ENCODE peak calls at places on chromosomes 6 and 20, in eight cellular contexts. One of them, this sample, is unnamed.

GRCh38 chr6:156916108-156916801 is 139.1 kb downstream of the ARID1B start:
- DNase-seq in HCT116: no peak
- DNase-seq in K562: no peak
- DNase-seq in A549: no peak
- DNase-seq in Panc1: no peak
- DNase-seq in GM23338: no peak
- DNase-seq in HepG2: no peak
- DNase-seq in GM12878: no peak
- DNase-seq in this sample: no peak

GRCh38 chr6:130996635-130997034 is 66.4 kb downstream of the EPB41L2 start:
- DNase-seq in HCT116: no peak
- DNase-seq in K562: no peak
- DNase-seq in A549: no peak
- DNase-seq in Panc1: no peak
- DNase-seq in GM23338: no peak
- DNase-seq in HepG2: no peak
- DNase-seq in GM12878: no peak
- DNase-seq in this sample: no peak

GRCh38 chr6:89977808-89978748 is 83.8 kb downstream of the GJA10 start:
- DNase-seq in HCT116: no peak
- DNase-seq in K562: no peak
- DNase-seq in A549: no peak
- DNase-seq in Panc1: no peak
- DNase-seq in GM23338: no peak
- DNase-seq in HepG2: no peak
- DNase-seq in GM12878: no peak
- DNase-seq in this sample: no peak

GRCh38 chr6:164107297-164107995 is 692.9 kb downstream of the QKI start:
- DNase-seq in HCT116: no peak
- DNase-seq in K562: no peak
- DNase-seq in A549: no peak
- DNase-seq in Panc1: no peak
- DNase-seq in GM23338: no peak
- DNase-seq in HepG2: no peak
- DNase-seq in GM12878: no peak
- DNase-seq in this sample: no peak

GRCh38 chr6:167779123-167779992 is 47.4 kb upstream of the AFDN start:
- DNase-seq in HCT116: no peak
- DNase-seq in K562: no peak
- DNase-seq in A549: no peak
- DNase-seq in Panc1: no peak
- DNase-seq in GM23338: no peak
- DNase-seq in HepG2: no peak
- DNase-seq in GM12878: no peak
- DNase-seq in this sample: no peak

GRCh38 chr6:3026811-3027626 is 27.3 kb downstream of the NQO2 start:
- DNase-seq in HCT116: no peak
- DNase-seq in K562: peak; percentile 80
- DNase-seq in A549: no peak
- DNase-seq in Panc1: no peak
- DNase-seq in GM23338: no peak
- DNase-seq in HepG2: no peak
- DNase-seq in GM12878: peak; percentile 63
- DNase-seq in this sample: no peak

GRCh38 chr20:35698298-35699126 is 640 bp downstream of the NFS1 start:
- DNase-seq in HCT116: no peak
- DNase-seq in K562: peak; percentile 53
- DNase-seq in A549: no peak
- DNase-seq in Panc1: no peak
- DNase-seq in GM23338: peak; percentile 44
- DNase-seq in HepG2: no peak
- DNase-seq in GM12878: no peak
- DNase-seq in this sample: peak; percentile 17

GRCh38 chr6:37827603-37828265 is 8.2 kb downstream of the ZFAND3 start:
- DNase-seq in HCT116: no peak
- DNase-seq in K562: no peak
- DNase-seq in A549: no peak
- DNase-seq in Panc1: no peak
- DNase-seq in GM23338: no peak
- DNase-seq in HepG2: no peak
- DNase-seq in GM12878: no peak
- DNase-seq in this sample: no peak

GRCh38 chr6:32666420-32667300 is at the start of gene HLA-DQB1:
- DNase-seq in HCT116: peak; percentile 75
- DNase-seq in K562: no peak
- DNase-seq in A549: peak; percentile 11
- DNase-seq in Panc1: no peak
- DNase-seq in GM23338: peak; percentile 80
- DNase-seq in HepG2: peak; percentile 22
- DNase-seq in GM12878: peak; percentile 77
- DNase-seq in this sample: no peak

GRCh38 chr6:7730852-7731251 is 5.0 kb downstream of the BMP6 start:
- DNase-seq in HCT116: no peak
- DNase-seq in K562: no peak
- DNase-seq in A549: peak; percentile 65
- DNase-seq in Panc1: peak; percentile 97
- DNase-seq in GM23338: no peak
- DNase-seq in HepG2: peak; percentile 39
- DNase-seq in GM12878: no peak
- DNase-seq in this sample: no peak

GRCh38 chr20:46872315-46873211 is 22.1 kb upstream of the EYA2 start:
- DNase-seq in HCT116: peak; percentile 13
- DNase-seq in K562: peak; percentile 29
- DNase-seq in A549: peak; percentile 16
- DNase-seq in Panc1: no peak
- DNase-seq in GM23338: peak; percentile 45
- DNase-seq in HepG2: no peak
- DNase-seq in GM12878: no peak
- DNase-seq in this sample: no peak

GRCh38 chr6:45206793-45207492 is 121.2 kb upstream of the RUNX2 start:
- DNase-seq in HCT116: no peak
- DNase-seq in K562: no peak
- DNase-seq in A549: no peak
- DNase-seq in Panc1: no peak
- DNase-seq in GM23338: no peak
- DNase-seq in HepG2: peak; percentile 21
- DNase-seq in GM12878: no peak
- DNase-seq in this sample: no peak

GRCh38 chr6:133001040-133001570 is 186.7 kb downstream of the RPS12 start:
- DNase-seq in HCT116: no peak
- DNase-seq in K562: no peak
- DNase-seq in A549: no peak
- DNase-seq in Panc1: no peak
- DNase-seq in GM23338: no peak
- DNase-seq in HepG2: no peak
- DNase-seq in GM12878: no peak
- DNase-seq in this sample: no peak

GRCh38 chr6:130411481-130411880 is 45.7 kb downstream of the TMEM200A start:
- DNase-seq in HCT116: no peak
- DNase-seq in K562: no peak
- DNase-seq in A549: no peak
- DNase-seq in Panc1: no peak
- DNase-seq in GM23338: no peak
- DNase-seq in HepG2: no peak
- DNase-seq in GM12878: no peak
- DNase-seq in this sample: no peak

GRCh38 chr6:130787726-130788500 is 39.3 kb upstream of the SMLR1 start:
- DNase-seq in HCT116: no peak
- DNase-seq in K562: no peak
- DNase-seq in A549: no peak
- DNase-seq in Panc1: no peak
- DNase-seq in GM23338: no peak
- DNase-seq in HepG2: peak; percentile 15
- DNase-seq in GM12878: peak; percentile 17
- DNase-seq in this sample: no peak

GRCh38 chr6:18845891-18846290 is 458.7 kb downstream of the RNF144B start:
- DNase-seq in HCT116: no peak
- DNase-seq in K562: no peak
- DNase-seq in A549: no peak
- DNase-seq in Panc1: no peak
- DNase-seq in GM23338: no peak
- DNase-seq in HepG2: no peak
- DNase-seq in GM12878: no peak
- DNase-seq in this sample: no peak

GRCh38 chr6:25537349-25538018 is 114.5 kb upstream of the SCGN start:
- DNase-seq in HCT116: no peak
- DNase-seq in K562: no peak
- DNase-seq in A549: no peak
- DNase-seq in Panc1: no peak
- DNase-seq in GM23338: no peak
- DNase-seq in HepG2: no peak
- DNase-seq in GM12878: no peak
- DNase-seq in this sample: no peak

GRCh38 chr6:38080349-38080748 is 260.8 kb downstream of the ZFAND3 start:
- DNase-seq in HCT116: no peak
- DNase-seq in K562: no peak
- DNase-seq in A549: no peak
- DNase-seq in Panc1: no peak
- DNase-seq in GM23338: no peak
- DNase-seq in HepG2: no peak
- DNase-seq in GM12878: no peak
- DNase-seq in this sample: no peak

DNA sequence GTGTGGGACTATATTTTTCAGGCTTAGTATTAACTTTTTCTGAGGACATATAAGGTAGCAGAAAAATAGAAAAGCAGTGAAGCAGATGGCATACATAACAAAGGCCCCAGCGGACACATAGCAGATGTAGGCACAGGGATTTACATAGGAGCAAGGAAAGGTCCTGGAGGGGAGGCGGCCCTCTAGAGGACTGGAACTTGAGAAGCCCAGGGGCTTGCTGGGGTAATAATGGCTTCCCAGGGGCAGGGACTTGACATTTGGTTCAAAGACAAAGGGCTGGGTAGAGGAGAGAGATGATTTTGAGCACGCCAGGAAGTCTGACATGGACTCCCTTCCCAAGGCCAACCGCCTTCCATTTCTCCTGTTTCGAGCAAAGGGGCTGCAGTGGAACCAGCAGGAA is 31.7 kb upstream of the OSTM1 start:
- DNase-seq in HCT116: no peak
- DNase-seq in K562: no peak
- DNase-seq in A549: no peak
- DNase-seq in Panc1: no peak
- DNase-seq in GM23338: peak; percentile 79
- DNase-seq in HepG2: no peak
- DNase-seq in GM12878: no peak
- DNase-seq in this sample: no peak
- TF ChIP-seq REST in HCT116: no peak
- TF ChIP-seq REST in K562: no peak
- TF ChIP-seq REST in A549: no peak
- TF ChIP-seq REST in Panc1: no peak
- TF ChIP-seq REST in GM23338: no peak
- TF ChIP-seq REST in HepG2: no peak
- TF ChIP-seq REST in GM12878: no peak
- TF ChIP-seq REST in this sample: no peak

GRCh38 chr6:42451146-42451594 is 556 bp downstream of the TRERF1 start:
- DNase-seq in HCT116: no peak
- DNase-seq in K562: no peak
- DNase-seq in A549: no peak
- DNase-seq in Panc1: peak; percentile 69
- DNase-seq in GM23338: no peak
- DNase-seq in HepG2: no peak
- DNase-seq in GM12878: no peak
- DNase-seq in this sample: no peak
- TF ChIP-seq REST in HCT116: no peak
- TF ChIP-seq REST in K562: no peak
- TF ChIP-seq REST in A549: no peak
- TF ChIP-seq REST in Panc1: no peak
- TF ChIP-seq REST in GM23338: no peak
- TF ChIP-seq REST in HepG2: no peak
- TF ChIP-seq REST in GM12878: no peak
- TF ChIP-seq REST in this sample: no peak

DNA sequence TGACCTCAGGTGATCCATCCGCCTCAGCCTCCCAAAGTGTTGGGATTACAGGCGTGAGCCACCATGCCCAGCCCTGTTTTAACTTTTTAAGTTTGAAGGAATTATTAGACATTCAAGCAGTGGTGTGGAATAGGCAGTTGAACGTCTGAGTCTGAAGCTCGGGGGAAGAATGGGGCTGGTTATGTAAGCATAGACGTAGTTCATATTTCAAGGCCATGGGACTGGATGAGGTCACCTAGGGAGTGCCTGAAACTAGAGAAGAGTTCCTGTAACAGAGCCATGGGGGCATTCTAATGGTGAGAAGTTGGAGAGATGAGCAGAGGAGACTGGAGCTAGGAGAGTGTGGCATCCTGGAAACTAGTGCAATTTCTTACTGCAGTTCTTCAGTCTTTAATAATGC is 6.4 kb downstream of the CDKAL1 start:
- DNase-seq in HCT116: no peak
- DNase-seq in K562: no peak
- DNase-seq in A549: no peak
- DNase-seq in Panc1: no peak
- DNase-seq in GM23338: no peak
- DNase-seq in HepG2: peak; percentile 72
- DNase-seq in GM12878: no peak
- DNase-seq in this sample: no peak
- TF ChIP-seq REST in HCT116: no peak
- TF ChIP-seq REST in K562: no peak
- TF ChIP-seq REST in A549: no peak
- TF ChIP-seq REST in Panc1: no peak
- TF ChIP-seq REST in GM23338: no peak
- TF ChIP-seq REST in HepG2: no peak
- TF ChIP-seq REST in GM12878: no peak
- TF ChIP-seq REST in this sample: no peak

GRCh38 chr6:70551566-70551965 is 15.2 kb upstream of the SDHAF4 start:
- DNase-seq in HCT116: no peak
- DNase-seq in K562: no peak
- DNase-seq in A549: no peak
- DNase-seq in Panc1: no peak
- DNase-seq in GM23338: no peak
- DNase-seq in HepG2: no peak
- DNase-seq in GM12878: no peak
- DNase-seq in this sample: no peak
- TF ChIP-seq REST in HCT116: no peak
- TF ChIP-seq REST in K562: no peak
- TF ChIP-seq REST in A549: no peak
- TF ChIP-seq REST in Panc1: no peak
- TF ChIP-seq REST in GM23338: no peak
- TF ChIP-seq REST in HepG2: no peak
- TF ChIP-seq REST in GM12878: no peak
- TF ChIP-seq REST in this sample: no peak